ENCODE peak calls at places on chromosomes 3 and 15, in nine cellular contexts. J, E, H, O, B, N, S, I and Y are unnamed samples.

GRCh38 chr3:39568508-39568907 is 101.0 kb downstream of the MOBP start:
- DNase-seq in J (no peak), E (no peak), H (no peak), O (no peak), B (no peak), N (no peak), S (no peak), I (no peak), Y (no peak)

GRCh38 chr3:31634485-31634884 is 101.8 kb downstream of the STT3B start:
- DNase-seq in J (no peak), E (no peak), H (no peak), O (peak; percentile 66), B (no peak), N (no peak), S (no peak), I (no peak), Y (peak; percentile 76)

GRCh38 chr3:81339040-81339845 is 422.2 kb downstream of the GBE1 start:
- DNase-seq in J (peak; percentile 10), E (no peak), H (no peak), O (peak; percentile 25), B (no peak), N (no peak), S (peak; percentile 56), I (no peak), Y (no peak)

GRCh38 chr15:71940004-71940588 is 129.7 kb downstream of the NR2E3 start:
- DNase-seq in J (no peak), E (no peak), H (no peak), O (no peak), B (no peak), N (no peak), S (no peak), I (no peak), Y (no peak)

GRCh38 chr3:184172681-184173373 is 1.8 kb upstream of the AP2M1 start:
- DNase-seq in J (no peak), E (no peak), H (no peak), O (peak; percentile 95), B (no peak), N (no peak), S (no peak), I (no peak), Y (no peak)

GRCh38 chr3:152902141-152902669 is 67.3 kb downstream of the P2RY1 start:
- DNase-seq in J (no peak), E (no peak), H (no peak), O (no peak), B (no peak), N (no peak), S (no peak), I (no peak), Y (no peak)

GRCh38 chr3:42535981-42536784 is 33.7 kb downstream of the VIPR1 start:
- DNase-seq in J (peak; percentile 73), E (peak; percentile 13), H (no peak), O (peak; percentile 7), B (peak; percentile 74), N (no peak), S (peak; percentile 97), I (no peak), Y (no peak)

GRCh38 chr15:35547775-35548364 is 1.9 kb upstream of the DPH6 start:
- DNase-seq in J (peak; percentile 12), E (peak; percentile 4), H (no peak), O (no peak), B (no peak), N (no peak), S (peak; percentile 86), I (no peak), Y (no peak)

GRCh38 chr3:176568189-176568588 is 629.1 kb downstream of the TBL1XR1 start:
- DNase-seq in J (no peak), E (no peak), H (no peak), O (no peak), B (no peak), N (no peak), S (no peak), I (no peak), Y (no peak)

GRCh38 chr3:47583320-47584075 is 4.8 kb upstream of the CSPG5 start:
- DNase-seq in J (no peak), E (no peak), H (no peak), O (no peak), B (no peak), N (no peak), S (peak; percentile 44), I (no peak), Y (no peak)

GRCh38 chr3:179962617-179963387 is 73.9 kb downstream of the PEX5L start:
- DNase-seq in J (no peak), E (no peak), H (no peak), O (no peak), B (no peak), N (no peak), S (no peak), I (no peak), Y (no peak)

GRCh38 chr3:170043506-170043905 is 5.7 kb downstream of the GPR160 start:
- DNase-seq in J (no peak), E (no peak), H (no peak), O (no peak), B (no peak), N (no peak), S (no peak), I (no peak), Y (no peak)

GRCh38 chr3:170040283-170040907 is 2.6 kb downstream of the GPR160 start:
- DNase-seq in J (no peak), E (no peak), H (no peak), O (no peak), B (no peak), N (no peak), S (peak; percentile 28), I (no peak), Y (no peak)

GRCh38 chr3:170033489-170033888 is 4.3 kb upstream of the GPR160 start:
- DNase-seq in J (no peak), E (peak; percentile 86), H (no peak), O (no peak), B (peak; percentile 34), N (no peak), S (no peak), I (no peak), Y (no peak)

GRCh38 chr3:170037463-170038433 is at the start of gene GPR160:
- DNase-seq in J (peak; percentile 75), E (no peak), H (peak; percentile 26), O (peak; percentile 15), B (peak; percentile 83), N (peak; percentile 22), S (peak; percentile 94), I (no peak), Y (no peak)

DNA sequence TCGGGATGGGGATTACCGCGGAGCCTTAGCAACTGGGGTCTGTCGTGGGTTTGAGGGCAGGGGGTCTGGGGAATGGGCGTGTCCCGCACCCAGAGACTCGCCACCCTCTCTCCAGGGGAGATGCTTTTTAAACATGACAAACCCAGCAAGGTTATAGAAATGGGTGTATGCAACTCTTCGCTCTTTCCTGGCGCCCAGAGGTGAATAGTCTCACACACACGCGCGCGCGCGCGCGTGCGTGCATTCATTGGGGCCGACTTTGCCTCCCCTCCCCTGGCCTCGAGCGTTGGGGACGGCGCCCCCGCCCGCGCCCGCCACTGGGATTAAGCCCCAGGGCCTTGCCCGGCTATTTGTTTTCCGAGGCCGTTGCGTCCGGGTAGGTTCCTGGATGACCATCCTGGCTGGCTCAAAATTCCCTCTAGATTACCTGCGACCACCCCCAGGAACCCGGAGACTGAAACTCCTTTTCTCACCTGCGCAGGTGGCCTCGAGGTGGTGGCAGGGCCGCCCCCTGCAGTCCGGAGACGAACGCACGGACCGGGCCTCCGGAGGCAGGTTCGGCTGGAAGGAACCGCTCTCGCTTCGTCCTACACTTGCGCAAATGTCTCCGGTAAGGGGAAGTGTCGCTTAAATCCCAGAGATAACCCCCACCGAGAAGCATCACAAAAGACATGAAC is 777 bp downstream of the GPR160 start:
- DNase-seq in J (peak; percentile 15), E (no peak), H (no peak), O (no peak), B (no peak), N (no peak), S (peak; percentile 87), I (no peak), Y (no peak)
- TF ChIP-seq CTCF in J (no peak), E (no peak), H (no peak), O (peak; percentile 12), B (no peak), N (no peak), S (peak; percentile 56), I (no peak), Y (no peak)

DNA sequence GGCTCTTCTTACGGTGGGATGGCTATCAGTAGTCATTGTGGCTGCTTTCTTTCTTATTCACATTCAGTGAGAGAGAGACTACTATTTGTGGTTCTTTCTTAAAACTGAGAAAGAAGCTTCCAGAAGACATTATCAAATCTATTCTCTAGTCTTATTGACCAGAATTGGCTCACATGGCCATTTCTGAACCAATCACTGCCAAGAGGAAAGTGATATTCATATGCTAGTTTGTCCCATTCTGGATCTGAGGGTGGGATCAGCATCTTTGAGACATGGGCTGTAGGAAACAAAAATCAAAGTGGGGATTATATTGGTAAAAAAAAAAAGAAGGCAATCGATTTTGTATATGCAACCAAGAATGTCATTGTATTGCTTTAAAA is 106.4 kb upstream of the RASGRP1 start:
- DNase-seq in J (no peak), E (no peak), H (no peak), O (no peak), B (no peak), N (no peak), S (no peak), I (no peak), Y (no peak)
- H3K4me3 ChIP-seq in J (no peak overlapping the region), E (no peak overlapping the region), H (no peak overlapping the region), O (no peak overlapping the region), B (no peak overlapping the region), N (no peak overlapping the region), S (no peak overlapping the region), I (no peak overlapping the region), Y (no peak overlapping the region)

GRCh38 chr15:51363391-51363790 is 21.9 kb downstream of the GLDN start:
- DNase-seq in J (no peak), E (no peak), H (no peak), O (no peak), B (no peak), N (no peak), S (peak; percentile 24), I (no peak), Y (no peak)

GRCh38 chr15:51366071-51366470 is 24.6 kb downstream of the GLDN start:
- DNase-seq in J (no peak), E (no peak), H (no peak), O (no peak), B (no peak), N (no peak), S (no peak), I (no peak), Y (no peak)

GRCh38 chr15:51367322-51367976 is 26.0 kb downstream of the GLDN start:
- DNase-seq in J (no peak), E (no peak), H (no peak), O (peak; percentile 91), B (peak; percentile 39), N (no peak), S (no peak), I (no peak), Y (no peak)

GRCh38 chr15:51366911-51367310 is 25.5 kb downstream of the GLDN start:
- DNase-seq in J (no peak), E (no peak), H (peak; percentile 67), O (peak; percentile 95), B (peak; percentile 79), N (peak; percentile 39), S (no peak), I (no peak), Y (peak; percentile 39)

GRCh38 chr15:51365417-51365816 is 24.0 kb downstream of the GLDN start:
- DNase-seq in J (no peak), E (no peak), H (no peak), O (no peak), B (no peak), N (no peak), S (no peak), I (no peak), Y (no peak)
- TF ChIP-seq CTCF in J (no peak), E (no peak), H (no peak), O (no peak), B (no peak), N (no peak), S (no peak), I (no peak), Y (no peak)

GRCh38 chr3:158571969-158572765 is 1.2 kb downstream of the MLF1 start:
- DNase-seq in J (no peak), E (no peak), H (no peak), O (no peak), B (no peak), N (no peak), S (no peak), I (no peak), Y (no peak)
- H3K4me3 ChIP-seq in J (peak overlapping the region; percentile 89), E (no peak overlapping the region), H (no peak overlapping the region), O (no peak overlapping the region), B (peak overlapping the region; percentile 83), N (peak overlapping the region; percentile 47), S (no peak overlapping the region), I (no peak overlapping the region), Y (no peak overlapping the region)